ENCODE peak calls at places on chromosomes 6 and 20, in seven cellular contexts. N, Q, D, I, C, R and E are unnamed samples.

GRCh38 chr6:151679081-151679480 is 128.4 kb upstream of the ESR1 start:
- DNase-seq in D (peak), C (no peak), I (no peak), Q (peak), R (peak), N (no peak), E (no peak)

GRCh38 chr6:170127151-170127550 is 163.7 kb downstream of the DLL1 start:
- DNase-seq in N (peak), R (no peak), I (peak), C (peak), D (no peak), Q (no peak), E (no peak)

GRCh38 chr6:43856005-43856765 is 86.2 kb downstream of the VEGFA start:
- DNase-seq in Q (no peak), D (no peak), R (peak), I (no peak), N (no peak), C (no peak), E (no peak)

GRCh38 chr6:132041706-132042105 is 90.5 kb upstream of the CCN2 start:
- DNase-seq in R (no peak), C (no peak), D (no peak), I (no peak), Q (no peak), N (no peak), E (no peak)

GRCh38 chr6:99609839-99610489 is 3.3 kb downstream of the PRDM13 start:
- DNase-seq in C (no peak), D (no peak), R (no peak), N (no peak), I (no peak), Q (no peak), E (no peak)

GRCh38 chr6:7919871-7920270 is 9.3 kb upstream of the TXNDC5 start:
- DNase-seq in D (peak), Q (peak), I (no peak), R (peak), C (no peak), N (no peak), E (peak)

GRCh38 chr6:30025197-30025596 is 35.9 kb upstream of the POLR1H start:
- DNase-seq in I (no peak), R (no peak), Q (no peak), N (no peak), C (no peak), D (no peak), E (no peak)

GRCh38 chr6:36685926-36686667 is 7.6 kb downstream of the CDKN1A start:
- DNase-seq in C (no peak), I (peak), D (no peak), R (peak), N (peak), Q (no peak), E (no peak)

GRCh38 chr6:155181498-155181897 is 82.3 kb upstream of the CLDN20 start:
- DNase-seq in R (no peak), Q (no peak), I (no peak), N (no peak), D (no peak), C (no peak), E (no peak)

GRCh38 chr6:2708456-2708855 is 42.3 kb downstream of the MYLK4 start:
- DNase-seq in N (no peak), D (no peak), I (no peak), Q (no peak), C (no peak), R (no peak), E (no peak)

GRCh38 chr6:31836676-31837611 is 9.4 kb downstream of the HSPA1B start:
- DNase-seq in C (no peak), D (no peak), I (no peak), N (no peak), Q (peak), R (no peak), E (no peak)

GRCh38 chr6:26027491-26028211 is 59.6 kb upstream of the HFE start:
- DNase-seq in R (no peak), N (no peak), C (no peak), D (no peak), Q (no peak), I (no peak), E (no peak)

GRCh38 chr6:128516514-128516898 is 3.9 kb downstream of the PTPRK start:
- DNase-seq in I (no peak), Q (no peak), D (no peak), R (no peak), N (no peak), C (no peak), E (no peak)

GRCh38 chr20:32968833-32969241 is 35.4 kb downstream of the SUN5 start:
- DNase-seq in Q (no peak), C (no peak), D (no peak), R (no peak), N (no peak), I (peak), E (no peak)

GRCh38 chr6:156767603-156768467 is 9.3 kb upstream of the ARID1B start:
- DNase-seq in D (no peak), Q (no peak), C (no peak), N (no peak), I (no peak), R (no peak), E (no peak)

GRCh38 chr6:115932481-115932880 is 128.2 kb downstream of the FRK start:
- DNase-seq in N (no peak), C (no peak), D (peak), I (no peak), R (no peak), Q (no peak), E (peak)

GRCh38 chr20:38260378-38261053 is at the start of gene KIAA1755:
- DNase-seq in I (no peak), D (no peak), R (no peak), C (no peak), N (no peak), Q (peak), E (no peak)

GRCh38 chr6:101747160-101747559 is 353.7 kb downstream of the GRIK2 start:
- DNase-seq in I (no peak), C (no peak), R (no peak), N (no peak), Q (peak), D (no peak), E (no peak)

GRCh38 chr6:74912234-74912633 is 293.6 kb downstream of the COL12A1 start:
- DNase-seq in C (no peak), R (no peak), I (no peak), D (no peak), Q (no peak), N (no peak), E (no peak)

GRCh38 chr6:33885121-33886057 is 81.6 kb upstream of the MLN start:
- DNase-seq in D (peak), R (peak), I (no peak), C (no peak), Q (peak), N (no peak), E (peak)

GRCh38 chr6:40320947-40321346 is 266.2 kb downstream of the LRFN2 start:
- DNase-seq in I (no peak), D (no peak), N (no peak), Q (no peak), C (no peak), R (no peak), E (no peak)

GRCh38 chr6:85111481-85112001 is 338.3 kb upstream of the NT5E start:
- DNase-seq in D (no peak), N (peak), R (no peak), C (no peak), I (no peak), Q (no peak), E (no peak)

GRCh38 chr6:112149719-112150263 is 62.4 kb downstream of the FAM229B start:
- DNase-seq in I (no peak), N (no peak), D (peak), Q (peak), C (no peak), R (no peak), E (no peak)

GRCh38 chr6:158041370-158041769 is 59.7 kb downstream of the SYNJ2 start:
- DNase-seq in Q (peak), D (no peak), N (peak), I (no peak), R (no peak), C (no peak), E (no peak)

GRCh38 chr20:58661298-58662141 is 10.4 kb downstream of the STX16 start:
- DNase-seq in I (no peak), R (no peak), D (no peak), N (no peak), C (peak), Q (peak), E (no peak)

GRCh38 chr6:43491750-43492661 is 14.6 kb downstream of the TJAP1 start:
- DNase-seq in C (no peak), Q (peak), N (peak), R (peak), D (no peak), I (peak), E (no peak)

GRCh38 chr6:46323312-46323965 is 152.7 kb upstream of the ENPP5 start:
- DNase-seq in I (no peak), C (no peak), Q (peak), D (peak), N (peak), R (peak), E (peak)

GRCh38 chr20:46084805-46085792 is 4.7 kb downstream of the NCOA5 start:
- DNase-seq in Q (peak), C (no peak), D (no peak), N (no peak), I (no peak), R (no peak), E (no peak)

GRCh38 chr6:86978251-86978650 is 40.9 kb downstream of the HTR1E start:
- DNase-seq in D (no peak), I (no peak), Q (no peak), C (no peak), R (no peak), N (no peak), E (no peak)

GRCh38 chr6:7674291-7674690 is 51.6 kb upstream of the BMP6 start:
- DNase-seq in Q (no peak), C (no peak), I (no peak), D (no peak), N (no peak), R (no peak), E (no peak)

GRCh38 chr6:42361036-42361435 is 90.7 kb downstream of the TRERF1 start:
- DNase-seq in Q (no peak), R (no peak), D (no peak), I (no peak), C (no peak), N (no peak), E (no peak)

GRCh38 chr20:2151805-2152727 is 50.4 kb downstream of the STK35 start:
- DNase-seq in I (no peak), Q (peak), N (peak), C (no peak), D (peak), R (no peak), E (no peak)

GRCh38 chr6:134046054-134046453 is 6.4 kb downstream of the SLC2A12 start:
- DNase-seq in D (no peak), N (no peak), I (no peak), Q (no peak), R (no peak), C (no peak), E (no peak)

GRCh38 chr20:10654630-10655029 is 19.2 kb downstream of the JAG1 start:
- DNase-seq in R (no peak), N (peak), Q (no peak), C (no peak), I (no peak), D (no peak), E (no peak)

GRCh38 chr6:8539446-8539845 is 104.1 kb upstream of the SLC35B3 start:
- DNase-seq in Q (peak), D (peak), I (no peak), C (no peak), R (no peak), N (no peak), E (no peak)

GRCh38 chr6:145352382-145353080 is 382.8 kb downstream of the EPM2A start:
- DNase-seq in C (no peak), D (no peak), R (no peak), I (no peak), Q (no peak), N (no peak), E (no peak)

GRCh38 chr6:138600261-138600660 is 101.0 kb upstream of the NHSL1 start:
- DNase-seq in Q (no peak), C (no peak), N (no peak), I (no peak), R (no peak), D (no peak), E (no peak)

GRCh38 chr6:88870728-88871330 is 92.6 kb downstream of the RNGTT start:
- DNase-seq in C (peak), Q (peak), I (no peak), D (no peak), R (peak), N (no peak), E (peak)

GRCh38 chr6:40500227-40500626 is 86.9 kb downstream of the LRFN2 start:
- DNase-seq in Q (no peak), R (no peak), N (no peak), D (no peak), C (no peak), I (no peak), E (no peak)

GRCh38 chr6:10511477-10511876 is 9.7 kb upstream of the GCNT2 start:
- DNase-seq in N (no peak), Q (peak), R (no peak), C (no peak), D (no peak), I (no peak), E (no peak)

GRCh38 chr6:108115598-108116058 is 41.1 kb upstream of the OSTM1 start:
- DNase-seq in D (no peak), N (peak), I (no peak), Q (peak), C (no peak), R (peak), E (no peak)
- TF ChIP-seq CTCF in D (peak), N (no peak), I (no peak), Q (peak), C (no peak), R (peak), E (peak)

GRCh38 chr6:53524455-53524815 is 20.5 kb downstream of the GCLC start:
- DNase-seq in I (no peak), C (no peak), Q (peak), N (no peak), D (peak), R (no peak), E (no peak)
- H3K4me3 ChIP-seq in I (no peak), C (no peak), Q (no peak), N (no peak), D (no peak), R (no peak), E (no peak)

GRCh38 chr20:62516345-62516744 is 40.5 kb upstream of the GATA5 start:
- DNase-seq in Q (no peak), D (no peak), N (no peak), C (no peak), R (no peak), I (no peak), E (no peak)
- TF ChIP-seq CTCF in Q (no peak), D (peak), N (no peak), C (no peak), R (no peak), I (no peak), E (peak)

GRCh38 chr20:22402550-22402949 is 181.8 kb downstream of the FOXA2 start:
- DNase-seq in C (no peak), I (no peak), N (no peak), Q (no peak), R (no peak), D (no peak), E (no peak)
- H3K4me3 ChIP-seq in C (no peak), I (no peak), N (no peak), Q (no peak), R (no peak), D (no peak), E (no peak)

GRCh38 chr6:35499372-35499771 is 2.5 kb upstream of the TEAD3 start:
- DNase-seq in D (no peak), R (no peak), I (no peak), Q (no peak), C (no peak), N (no peak), E (no peak)

GRCh38 chr6:35496036-35496850 is 636 bp downstream of the TEAD3 start:
- DNase-seq in Q (peak), D (no peak), I (no peak), C (no peak), N (peak), R (peak), E (no peak)

GRCh38 chr6:35496851-35497570 is at the start of gene TEAD3:
- DNase-seq in Q (peak), C (peak), R (peak), I (no peak), D (no peak), N (no peak), E (no peak)

GRCh38 chr6:35498407-35499045 is 1.6 kb upstream of the TEAD3 start:
- DNase-seq in R (no peak), C (no peak), D (no peak), Q (no peak), N (no peak), I (no peak), E (no peak)

DNA sequence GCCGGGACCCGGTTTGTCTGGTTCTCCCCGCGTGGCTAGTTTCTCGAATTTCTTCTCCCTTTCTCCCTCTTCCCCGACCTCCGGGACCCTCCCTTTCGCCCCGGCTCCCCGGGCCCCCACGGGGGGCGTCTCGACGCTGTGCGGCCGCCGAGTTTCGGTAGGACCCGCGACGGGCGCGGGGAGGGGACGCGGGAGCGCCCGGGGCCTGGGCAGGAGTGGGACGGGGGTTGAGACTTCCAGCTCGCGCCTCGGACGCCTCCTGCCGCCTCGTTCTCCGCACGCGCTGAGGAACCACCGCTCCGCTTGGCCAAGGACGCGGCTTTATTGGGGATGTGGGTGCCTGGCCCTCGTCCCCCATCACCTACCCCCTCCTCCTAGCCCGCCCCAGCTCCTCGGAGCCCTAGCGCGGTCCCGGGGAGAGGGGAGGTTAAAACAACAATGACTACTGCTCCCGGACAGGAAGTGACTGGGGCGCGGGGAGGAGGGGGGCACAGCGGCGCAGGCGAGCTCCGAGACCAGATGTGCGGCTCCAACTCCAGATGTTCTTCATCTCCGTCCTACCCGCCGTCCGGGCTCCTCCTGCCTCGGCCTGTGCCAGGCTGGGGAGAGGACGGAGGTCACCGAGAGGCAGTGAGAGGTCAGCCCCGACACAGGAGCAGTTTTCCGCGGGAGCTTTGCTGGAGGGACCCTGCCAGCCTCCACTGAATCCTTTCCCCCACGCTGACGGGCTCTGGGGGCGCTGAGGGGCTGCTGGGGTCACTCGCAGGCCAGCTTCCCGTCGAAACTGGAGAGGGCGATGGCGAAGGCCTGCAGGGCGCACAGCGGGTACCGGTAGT is 910 bp upstream of the TEAD3 start:
- DNase-seq in R (peak), N (peak), D (peak), Q (peak), I (no peak), C (peak), E (no peak)
- TF ChIP-seq CTCF in R (no peak), N (no peak), D (no peak), Q (no peak), I (no peak), C (no peak), E (no peak)